ENCODE peak calls at places on chromosomes 5 and 9, in six cellular contexts. I, B, S, H, Q and W are unnamed samples.

GRCh38 chr5:38556599-38557308 is at the start of gene LIFR:
- DNase-seq in I (peak), H (no peak), B (peak), S (peak), Q (peak), W (peak)

GRCh38 chr5:16550316-16550952 is 66.4 kb downstream of the RETREG1 start:
- DNase-seq in B (peak), I (peak), Q (peak), H (no peak), S (peak), W (peak)

GRCh38 chr5:34517249-34517648 is 138.9 kb upstream of the RAI14 start:
- DNase-seq in S (no peak), I (peak), Q (no peak), B (no peak), H (no peak), W (no peak)

GRCh38 chr5:139494832-139495231 is 12.3 kb upstream of the STING1 start:
- DNase-seq in I (no peak), H (no peak), S (no peak), Q (no peak), B (no peak), W (no peak)

GRCh38 chr5:121550989-121551388 is 300.7 kb upstream of the FTMT start:
- DNase-seq in S (no peak), Q (no peak), I (no peak), H (no peak), B (no peak), W (no peak)

GRCh38 chr5:174811438-174811837 is 87.1 kb downstream of the MSX2 start:
- DNase-seq in B (no peak), H (no peak), I (no peak), Q (no peak), S (no peak), W (no peak)

GRCh38 chr9:123402981-123403509 is 47.0 kb downstream of the CRB2 start:
- DNase-seq in I (no peak), S (no peak), H (no peak), Q (no peak), B (no peak), W (no peak)

GRCh38 chr5:72550595-72550994 is 43.4 kb upstream of the ZNF366 start:
- DNase-seq in B (no peak), S (no peak), I (no peak), Q (no peak), H (no peak), W (no peak)

GRCh38 chr5:40446910-40447309 is 232.8 kb upstream of the PTGER4 start:
- DNase-seq in B (no peak), I (peak), H (no peak), S (peak), Q (no peak), W (no peak)

GRCh38 chr5:31886206-31886605 is 247.3 kb downstream of the PDZD2 start:
- DNase-seq in I (no peak), Q (no peak), S (no peak), B (no peak), H (no peak), W (no peak)

GRCh38 chr9:135908334-135909204 is 1.2 kb upstream of the CAMSAP1 start:
- DNase-seq in Q (no peak), S (no peak), B (no peak), I (no peak), H (no peak), W (peak)

GRCh38 chr9:79195904-79196303 is 375.9 kb upstream of the TLE4 start:
- DNase-seq in B (no peak), S (no peak), Q (no peak), H (no peak), I (no peak), W (no peak)

GRCh38 chr5:137890850-137891249 is 1.6 kb downstream of the PKD2L2 start:
- DNase-seq in H (no peak), I (no peak), B (no peak), S (peak), Q (no peak), W (no peak)

GRCh38 chr5:65468633-65469032 is 13.1 kb downstream of the ADAMTS6 start:
- DNase-seq in H (no peak), Q (no peak), S (no peak), B (no peak), I (no peak), W (no peak)

GRCh38 chr9:792331-793260 is 48.9 kb upstream of the DMRT1 start:
- DNase-seq in I (no peak), Q (no peak), S (peak), H (no peak), B (no peak), W (no peak)

GRCh38 chr5:116456036-116456435 is 118.6 kb downstream of the SEMA6A start:
- DNase-seq in H (no peak), I (no peak), S (no peak), B (no peak), Q (no peak), W (no peak)

GRCh38 chr5:18314192-18314778 is 680.0 kb downstream of the TAF11L14 start:
- DNase-seq in H (no peak), S (no peak), I (peak), Q (peak), B (no peak), W (peak)

GRCh38 chr9:81898851-81899250 is 29.4 kb upstream of the SPATA31D4 start:
- DNase-seq in I (no peak), H (no peak), S (no peak), B (no peak), Q (no peak), W (no peak)

GRCh38 chr5:1387059-1387755 is 42.3 kb upstream of the CLPTM1L start:
- DNase-seq in B (no peak), I (no peak), H (no peak), Q (no peak), S (no peak), W (no peak)

GRCh38 chr5:88236866-88237642 is 31.6 kb downstream of the TMEM161B start:
- DNase-seq in S (no peak), B (no peak), I (no peak), Q (no peak), H (no peak), W (no peak)

GRCh38 chr5:93035194-93035593 is 545.8 kb downstream of the NR2F1-AS1 start:
- DNase-seq in I (no peak), H (no peak), B (no peak), Q (no peak), S (no peak), W (no peak)

GRCh38 chr5:126917918-126918623 is 112.3 kb downstream of the MARCHF3 start:
- DNase-seq in Q (peak), I (peak), S (no peak), B (no peak), H (no peak), W (peak)

GRCh38 chr5:124395899-124396298 is 350.5 kb downstream of the ZNF608 start:
- DNase-seq in B (no peak), I (no peak), Q (no peak), H (no peak), S (no peak), W (no peak)

GRCh38 chr5:43773032-43773830 is 170.3 kb downstream of the NNT start:
- DNase-seq in Q (no peak), I (peak), B (no peak), H (no peak), S (peak), W (no peak)

GRCh38 chr9:32423371-32423770 is 38.9 kb downstream of the ACO1 start:
- DNase-seq in H (no peak), S (no peak), B (no peak), Q (no peak), I (no peak), W (no peak)

GRCh38 chr9:100229561-100229960 is 123.2 kb downstream of the TEX10 start:
- DNase-seq in S (no peak), B (no peak), H (no peak), Q (no peak), I (no peak), W (no peak)

GRCh38 chr9:13758876-13759275 is 479.4 kb upstream of the MPDZ start:
- DNase-seq in H (no peak), Q (no peak), B (no peak), I (no peak), S (no peak), W (no peak)

GRCh38 chr9:136081826-136082495 is 13.1 kb downstream of the NACC2 start:
- DNase-seq in B (no peak), I (no peak), Q (peak), H (no peak), S (no peak), W (no peak)

GRCh38 chr5:94140300-94140699 is 398.9 kb upstream of the POU5F2 start:
- DNase-seq in H (no peak), Q (no peak), S (no peak), B (no peak), I (no peak), W (no peak)

GRCh38 chr5:172315599-172316531 is 32.3 kb upstream of the UBTD2 start:
- DNase-seq in S (no peak), H (no peak), Q (no peak), I (no peak), B (no peak), W (no peak)

GRCh38 chr5:72510610-72511121 is 3.5 kb upstream of the ZNF366 start:
- DNase-seq in S (no peak), H (no peak), I (no peak), B (no peak), Q (no peak), W (no peak)

GRCh38 chr5:141208478-141208877 is at the start of gene PCDHB12:
- DNase-seq in B (no peak), I (peak), Q (peak), H (no peak), S (peak), W (peak)

GRCh38 chr5:62596691-62597090 is 18.1 kb downstream of the LRRC70 start:
- DNase-seq in S (no peak), B (no peak), I (no peak), Q (no peak), H (no peak), W (no peak)

GRCh38 chr5:74067748-74068541 is 441.9 kb downstream of the ARHGEF28 start:
- DNase-seq in Q (no peak), S (no peak), H (no peak), B (no peak), I (peak), W (no peak)

GRCh38 chr9:3732077-3733038 is 206.6 kb upstream of the RFX3 start:
- DNase-seq in H (peak), I (peak), B (no peak), S (peak), Q (peak), W (peak)

GRCh38 chr9:126113176-126113575 is 213.5 kb upstream of the MVB12B start:
- DNase-seq in H (no peak), Q (no peak), B (no peak), S (no peak), I (no peak), W (no peak)

GRCh38 chr9:127970401-127971313 is 10.1 kb downstream of the EEIG1 start:
- DNase-seq in S (no peak), B (no peak), I (no peak), H (peak), Q (peak), W (no peak)
- TF ChIP-seq RFX5 in S (no peak), B (no peak), I (no peak), H (no peak), Q (no peak), W (no peak)

DNA sequence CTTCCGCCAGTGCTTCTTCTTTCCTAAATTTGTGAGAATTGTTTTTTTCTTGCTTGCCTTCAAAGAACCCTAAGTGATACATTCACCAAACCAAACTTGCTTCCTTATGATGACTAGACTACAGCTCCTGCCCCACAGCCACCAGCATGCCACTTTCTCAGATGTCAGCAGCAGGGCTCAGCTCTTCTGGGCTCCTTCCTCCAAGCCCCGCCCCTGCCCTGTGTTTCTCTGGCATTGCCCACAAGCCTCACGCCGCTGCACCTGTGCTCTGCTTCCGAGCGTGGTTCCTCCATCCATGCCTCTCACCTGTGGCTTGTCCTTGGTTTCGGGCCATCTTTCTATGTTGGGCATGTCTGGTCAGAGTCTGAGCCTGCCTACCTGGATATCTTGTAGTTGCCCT is 10.6 kb downstream of the UNC5A start:
- DNase-seq in H (no peak), S (no peak), B (no peak), I (no peak), Q (no peak), W (no peak)
- TF ChIP-seq MAX in H (no peak), S (no peak), B (no peak), I (no peak), Q (no peak), W (no peak)

DNA sequence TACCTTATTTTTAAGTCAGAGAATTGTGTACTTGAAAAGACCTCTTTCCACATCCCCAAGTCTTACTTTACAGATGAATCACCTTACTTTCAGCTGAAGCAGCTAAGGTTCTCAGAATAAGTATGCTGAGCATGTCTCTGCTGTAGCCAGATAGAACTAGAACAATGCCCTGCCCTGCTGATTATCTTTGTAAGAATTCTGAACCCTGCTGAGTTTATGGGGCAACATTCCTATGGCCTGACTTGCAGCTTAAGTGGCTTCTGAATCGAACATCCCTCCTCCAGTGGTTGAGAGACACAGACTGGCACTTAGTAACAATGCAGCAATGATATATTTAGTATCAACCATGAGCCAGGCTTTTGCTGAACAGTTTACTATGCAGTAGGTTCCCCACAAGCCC is 592.0 kb upstream of the WWC1 start:
- DNase-seq in S (no peak), B (no peak), H (no peak), Q (no peak), I (peak), W (no peak)
- TF ChIP-seq RFX5 in S (no peak), B (no peak), H (no peak), Q (no peak), I (no peak), W (no peak)

DNA sequence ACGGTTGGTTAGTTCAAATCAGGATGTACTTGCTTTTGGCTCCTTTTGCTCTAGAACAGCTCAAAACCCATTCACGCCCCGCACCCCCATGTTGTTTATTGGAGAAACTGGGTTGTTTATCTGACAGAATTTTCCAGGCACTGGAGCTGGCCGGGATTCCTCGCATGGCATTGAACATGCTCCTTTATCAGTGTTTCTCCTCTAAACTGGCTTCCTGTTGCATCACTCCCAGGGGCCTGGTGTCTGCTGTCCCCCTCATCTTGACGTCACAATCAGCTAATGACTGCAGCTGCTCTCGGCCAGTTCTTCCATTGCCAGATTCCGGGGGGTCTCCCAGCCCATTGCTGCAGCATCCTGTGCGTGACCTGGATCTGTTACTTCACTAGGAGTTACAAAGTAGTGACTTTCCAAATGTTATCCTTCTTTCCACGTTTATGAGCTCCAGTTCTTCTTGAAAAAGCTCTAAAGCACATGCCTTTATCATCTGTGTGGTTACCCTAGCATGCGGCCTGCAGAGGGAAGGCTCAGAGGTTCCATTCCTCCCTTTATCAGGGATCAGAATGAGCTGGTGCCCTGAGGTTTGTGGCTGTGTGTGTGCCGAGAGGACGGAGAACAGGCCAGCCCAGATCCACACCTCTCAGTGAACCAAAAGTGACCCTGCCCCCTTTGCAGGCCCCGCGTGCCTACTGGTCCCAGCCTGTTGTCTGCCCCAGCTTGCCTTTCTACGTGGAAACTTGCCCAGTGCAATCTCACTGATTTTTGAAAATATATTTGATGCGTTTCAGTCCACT is 27.4 kb downstream of the FAM163B start:
- DNase-seq in H (no peak), S (no peak), Q (peak), B (no peak), I (no peak), W (no peak)
- TF ChIP-seq MAX in H (no peak), S (no peak), Q (no peak), B (no peak), I (no peak), W (no peak)

GRCh38 chr5:169011009-169011408 is 289.9 kb downstream of the SLIT3 start:
- DNase-seq in I (no peak), S (no peak), Q (no peak), H (no peak), B (no peak), W (no peak)

GRCh38 chr5:169012471-169012870 is 288.5 kb downstream of the SLIT3 start:
- DNase-seq in Q (no peak), B (no peak), H (no peak), I (no peak), S (no peak), W (no peak)

GRCh38 chr5:169006878-169007790 is 293.8 kb downstream of the SLIT3 start:
- DNase-seq in Q (no peak), I (peak), B (no peak), H (no peak), S (no peak), W (no peak)

GRCh38 chr5:169006206-169006605 is 294.7 kb downstream of the SLIT3 start:
- DNase-seq in H (no peak), S (no peak), Q (no peak), I (no peak), B (no peak), W (no peak)

DNA sequence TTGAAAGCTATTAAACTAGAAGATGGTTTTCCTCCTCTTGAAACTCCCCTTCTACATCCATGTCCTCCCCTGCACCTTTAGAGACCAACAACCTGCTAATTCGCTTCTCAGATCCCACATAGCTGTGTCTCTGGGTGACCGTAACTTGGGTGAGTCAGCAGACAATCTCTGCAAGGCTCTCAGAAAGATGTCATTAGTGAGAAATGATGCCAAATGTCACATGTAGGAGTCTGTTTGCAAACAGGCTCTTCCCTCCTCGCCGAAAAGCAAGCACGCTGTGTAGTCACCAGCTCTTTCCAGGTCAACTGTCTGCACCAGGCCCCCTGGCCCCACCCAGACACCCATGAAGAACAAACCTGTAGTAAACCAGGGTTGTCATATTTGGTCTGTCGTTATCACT is 291.8 kb downstream of the SLIT3 start:
- DNase-seq in S (no peak), Q (no peak), H (no peak), I (peak), B (no peak), W (no peak)
- TF ChIP-seq RFX5 in S (no peak), Q (no peak), H (no peak), I (no peak), B (no peak), W (no peak)

DNA sequence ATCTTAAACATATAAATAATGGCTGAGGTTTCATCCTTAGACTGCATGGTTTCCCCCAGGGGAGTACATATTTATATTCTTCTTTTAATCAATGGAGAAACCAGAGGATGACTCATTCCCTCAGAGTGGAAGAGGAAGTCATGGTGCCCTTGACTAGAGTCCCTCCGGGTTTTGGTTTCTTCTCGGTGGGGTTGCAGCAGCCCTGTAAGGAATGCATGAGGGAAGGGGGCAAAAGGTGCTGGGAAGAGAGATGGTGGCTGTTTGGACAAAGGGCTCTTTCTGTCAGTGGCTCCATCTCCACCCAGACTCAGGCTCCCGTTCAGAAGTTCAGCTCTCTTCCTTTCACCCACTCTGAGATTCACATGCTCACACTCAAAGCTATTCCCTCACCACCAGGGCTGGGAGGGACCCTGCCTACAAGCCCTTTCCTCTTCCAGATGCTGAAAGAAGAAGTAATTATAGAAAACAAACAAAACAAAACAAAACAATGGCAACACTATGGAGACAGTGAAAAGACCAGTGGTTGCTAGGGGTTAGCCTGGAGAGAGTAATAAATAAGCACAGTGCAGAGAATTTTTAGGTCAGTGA is 129.8 kb upstream of the IL12B start:
- DNase-seq in B (no peak), S (no peak), I (no peak), Q (no peak), H (no peak), W (no peak)
- TF ChIP-seq MAX in B (no peak), S (no peak), I (no peak), Q (no peak), H (no peak), W (no peak)

GRCh38 chr5:132501961-132502931 is 11.7 kb upstream of the IRF1 start:
- DNase-seq in B (peak), S (peak), Q (no peak), H (no peak), I (no peak), W (no peak)
- TF ChIP-seq RFX5 in B (no peak), S (no peak), Q (no peak), H (no peak), I (no peak), W (no peak)

DNA sequence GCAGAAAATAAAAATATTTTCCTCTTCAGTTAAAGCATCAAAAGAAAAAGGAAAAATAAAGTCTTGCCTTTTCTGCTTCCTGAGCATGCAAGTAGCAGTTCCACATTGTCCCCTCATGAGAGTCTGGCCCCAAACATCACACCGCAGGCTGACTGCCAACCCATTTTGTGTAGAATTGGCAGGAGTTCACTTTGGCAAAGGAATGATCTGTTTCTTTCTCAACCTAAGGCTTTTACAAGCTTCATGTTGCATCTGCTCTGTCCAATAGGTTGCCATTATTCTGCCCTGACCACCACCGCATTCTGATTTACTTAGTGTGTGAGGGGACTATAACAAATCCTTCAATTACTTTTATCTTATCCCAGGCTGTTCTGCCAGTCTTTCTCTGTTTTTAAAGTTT is 249.5 kb downstream of the ISL1 start:
- DNase-seq in H (no peak), I (no peak), Q (no peak), S (no peak), B (no peak), W (no peak)
- TF ChIP-seq MAX in H (no peak), I (no peak), Q (no peak), S (no peak), B (no peak), W (no peak)